ENCODE peak calls at places on chromosomes 11 and 22, in ten cellular contexts. One of them, this sample, is unnamed.

GRCh38 chr11:71186861-71187260 is 65.5 kb downstream of the SHANK2 start:
- DNase-seq in amygdala: no peak
- DNase-seq in HEK293T: no peak
- DNase-seq in HS-27A: no peak
- DNase-seq in NCI-H2171: no peak
- DNase-seq in brain pericyte: no peak
- DNase-seq in psoas muscle: no peak
- DNase-seq in NCI-H1092: no peak
- DNase-seq in OCI-LY7: no peak
- DNase-seq in adipocyte: no peak
- DNase-seq in this sample: no peak

GRCh38 chr11:17923213-17923612 is 89.6 kb downstream of the SERGEF start:
- DNase-seq in amygdala: no peak
- DNase-seq in HEK293T: no peak
- DNase-seq in HS-27A: no peak
- DNase-seq in NCI-H2171: no peak
- DNase-seq in brain pericyte: no peak
- DNase-seq in psoas muscle: peak
- DNase-seq in NCI-H1092: no peak
- DNase-seq in OCI-LY7: no peak
- DNase-seq in adipocyte: peak
- DNase-seq in this sample: no peak

GRCh38 chr11:118572914-118573550 is 823 bp downstream of the ARCN1 start:
- DNase-seq in amygdala: no peak
- DNase-seq in HEK293T: peak
- DNase-seq in HS-27A: no peak
- DNase-seq in NCI-H2171: no peak
- DNase-seq in brain pericyte: no peak
- DNase-seq in psoas muscle: no peak
- DNase-seq in NCI-H1092: no peak
- DNase-seq in OCI-LY7: peak
- DNase-seq in adipocyte: peak
- DNase-seq in this sample: peak

GRCh38 chr11:77130763-77131513 is 2.9 kb downstream of the MYO7A start:
- DNase-seq in amygdala: no peak
- DNase-seq in HEK293T: no peak
- DNase-seq in HS-27A: no peak
- DNase-seq in NCI-H2171: no peak
- DNase-seq in brain pericyte: no peak
- DNase-seq in psoas muscle: peak
- DNase-seq in NCI-H1092: no peak
- DNase-seq in OCI-LY7: no peak
- DNase-seq in adipocyte: peak
- DNase-seq in this sample: no peak

GRCh38 chr22:50252081-50253045 is 1.3 kb upstream of the HDAC10 start:
- DNase-seq in amygdala: no peak
- DNase-seq in HEK293T: peak
- DNase-seq in HS-27A: no peak
- DNase-seq in NCI-H2171: peak
- DNase-seq in brain pericyte: no peak
- DNase-seq in psoas muscle: peak
- DNase-seq in NCI-H1092: no peak
- DNase-seq in OCI-LY7: peak
- DNase-seq in adipocyte: peak
- DNase-seq in this sample: peak

GRCh38 chr11:85182437-85183109 is 444.6 kb downstream of the DLG2 start:
- DNase-seq in amygdala: no peak
- DNase-seq in HEK293T: peak
- DNase-seq in HS-27A: no peak
- DNase-seq in NCI-H2171: no peak
- DNase-seq in brain pericyte: no peak
- DNase-seq in psoas muscle: no peak
- DNase-seq in NCI-H1092: peak
- DNase-seq in OCI-LY7: peak
- DNase-seq in adipocyte: peak
- DNase-seq in this sample: peak

GRCh38 chr11:30381879-30382278 is 59.0 kb downstream of the ARL14EP start:
- DNase-seq in amygdala: no peak
- DNase-seq in HEK293T: no peak
- DNase-seq in HS-27A: no peak
- DNase-seq in NCI-H2171: no peak
- DNase-seq in brain pericyte: no peak
- DNase-seq in psoas muscle: no peak
- DNase-seq in NCI-H1092: no peak
- DNase-seq in OCI-LY7: no peak
- DNase-seq in adipocyte: no peak
- DNase-seq in this sample: no peak

GRCh38 chr22:33873186-33873585 is 47.1 kb downstream of the LARGE1 start:
- DNase-seq in amygdala: no peak
- DNase-seq in HEK293T: no peak
- DNase-seq in HS-27A: no peak
- DNase-seq in NCI-H2171: no peak
- DNase-seq in brain pericyte: no peak
- DNase-seq in psoas muscle: peak
- DNase-seq in NCI-H1092: no peak
- DNase-seq in OCI-LY7: no peak
- DNase-seq in adipocyte: no peak
- DNase-seq in this sample: peak

GRCh38 chr22:23743303-23743705 is 7.6 kb downstream of the ZNF70 start:
- DNase-seq in amygdala: no peak
- DNase-seq in HEK293T: no peak
- DNase-seq in HS-27A: no peak
- DNase-seq in NCI-H2171: peak
- DNase-seq in brain pericyte: no peak
- DNase-seq in psoas muscle: peak
- DNase-seq in NCI-H1092: peak
- DNase-seq in OCI-LY7: no peak
- DNase-seq in adipocyte: no peak
- DNase-seq in this sample: no peak

This sample was measured in GM23248.